ENCODE peak calls at places on chromosomes 12 and 14, in seven cellular contexts. W is endothelial cell of umbilical vein, X is HepG2, N is transverse colon, H is stomach, R is HL-60, T is suprapubic skin. I is an unnamed sample.

GRCh38 chr14:44963775-44964380 is 1.9 kb downstream of the TOGARAM1 start:
- DNase-seq in W (peak), X (peak), N (no peak), H (no peak), R (peak), T (no peak), I (no peak)

GRCh38 chr12:79360269-79360668 is 330.5 kb downstream of the PAWR start:
- DNase-seq in W (peak), X (no peak), N (no peak), H (no peak), R (no peak), T (no peak), I (no peak)

GRCh38 chr14:69548566-69548965 is 26.1 kb downstream of the CCDC177 start:
- DNase-seq in W (no peak), X (no peak), N (no peak), H (no peak), R (no peak), T (no peak), I (no peak)

GRCh38 chr12:126768517-126768916 is 1498.5 kb upstream of the TMEM132C start:
- DNase-seq in W (no peak), X (no peak), N (no peak), H (no peak), R (no peak), T (no peak), I (no peak)

GRCh38 chr12:2551097-2551496 is 243.7 kb upstream of the FKBP4 start:
- DNase-seq in W (no peak), X (no peak), N (no peak), H (no peak), R (no peak), T (no peak), I (no peak)

GRCh38 chr12:15336772-15337553 is 14.7 kb downstream of the PTPRO start:
- DNase-seq in W (peak), X (no peak), N (no peak), H (no peak), R (no peak), T (no peak), I (no peak)

GRCh38 chr12:75724913-75725312 is 213.5 kb upstream of the KRR1 start:
- DNase-seq in W (peak), X (peak), N (no peak), H (no peak), R (no peak), T (no peak), I (peak)

GRCh38 chr12:49296034-49296835 is 1.3 kb downstream of the PRPH start:
- DNase-seq in W (no peak), X (peak), N (peak), H (peak), R (peak), T (no peak), I (peak)

GRCh38 chr14:26966942-26967341 is 369.1 kb upstream of the NOVA1 start:
- DNase-seq in W (no peak), X (no peak), N (no peak), H (no peak), R (no peak), T (no peak), I (peak)

GRCh38 chr14:74313601-74314000 is 10.9 kb upstream of the ABCD4 start:
- DNase-seq in W (no peak), X (no peak), N (no peak), H (no peak), R (no peak), T (no peak), I (no peak)

GRCh38 chr12:121787063-121787774 is 6.3 kb downstream of the RHOF start:
- DNase-seq in W (no peak), X (no peak), N (peak), H (peak), R (peak), T (no peak), I (no peak)

GRCh38 chr12:67944093-67944492 is 45.2 kb upstream of the IFNG-AS1 start:
- DNase-seq in W (no peak), X (no peak), N (no peak), H (no peak), R (no peak), T (no peak), I (no peak)

GRCh38 chr14:35201066-35201465 is 78.7 kb downstream of the PRORP start:
- DNase-seq in W (no peak), X (no peak), N (no peak), H (no peak), R (no peak), T (no peak), I (no peak)

GRCh38 chr12:95784886-95785285 is 5.7 kb downstream of the NTN4 start:
- DNase-seq in W (no peak), X (no peak), N (no peak), H (no peak), R (no peak), T (no peak), I (no peak)

DNA sequence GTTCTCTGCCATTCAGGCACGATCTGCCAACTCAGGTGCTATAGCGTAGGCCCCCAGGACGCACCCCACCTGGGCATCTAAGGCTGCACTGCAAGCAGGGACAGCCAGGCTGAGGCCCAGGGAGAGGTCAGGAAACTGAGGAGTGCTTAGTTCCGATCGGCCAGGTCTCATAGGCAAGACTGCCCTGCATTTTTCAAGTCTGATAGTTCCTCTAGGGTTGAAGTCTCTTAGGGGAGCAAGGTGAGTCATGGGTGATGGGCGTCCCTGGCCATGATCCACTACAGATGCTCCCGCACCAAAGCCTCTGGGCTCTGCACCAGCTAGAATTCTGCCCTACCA is 13.2 kb downstream of the NOPCHAP1 start:
- DNase-seq in W (no peak), X (no peak), N (no peak), H (no peak), R (no peak), T (no peak), I (no peak)
- TF ChIP-seq POLR2AphosphoS5 in W (no peak), X (no peak), N (no peak), H (no peak), R (no peak), T (no peak), I (no peak)

GRCh38 chr12:50530532-50530931 is 25.7 kb downstream of the DIP2B start:
- DNase-seq in W (no peak), X (no peak), N (no peak), H (no peak), R (no peak), T (no peak), I (no peak)
- TF ChIP-seq POLR2AphosphoS5 in W (no peak), X (no peak), N (no peak), H (no peak), R (no peak), T (no peak), I (no peak)

GRCh38 chr12:124459852-124460645 is 107.4 kb downstream of the NCOR2 start:
- DNase-seq in W (no peak), X (no peak), N (no peak), H (no peak), R (no peak), T (no peak), I (no peak)
- TF ChIP-seq POLR2AphosphoS5 in W (no peak), X (no peak), N (no peak), H (no peak), R (no peak), T (no peak), I (no peak)

DNA sequence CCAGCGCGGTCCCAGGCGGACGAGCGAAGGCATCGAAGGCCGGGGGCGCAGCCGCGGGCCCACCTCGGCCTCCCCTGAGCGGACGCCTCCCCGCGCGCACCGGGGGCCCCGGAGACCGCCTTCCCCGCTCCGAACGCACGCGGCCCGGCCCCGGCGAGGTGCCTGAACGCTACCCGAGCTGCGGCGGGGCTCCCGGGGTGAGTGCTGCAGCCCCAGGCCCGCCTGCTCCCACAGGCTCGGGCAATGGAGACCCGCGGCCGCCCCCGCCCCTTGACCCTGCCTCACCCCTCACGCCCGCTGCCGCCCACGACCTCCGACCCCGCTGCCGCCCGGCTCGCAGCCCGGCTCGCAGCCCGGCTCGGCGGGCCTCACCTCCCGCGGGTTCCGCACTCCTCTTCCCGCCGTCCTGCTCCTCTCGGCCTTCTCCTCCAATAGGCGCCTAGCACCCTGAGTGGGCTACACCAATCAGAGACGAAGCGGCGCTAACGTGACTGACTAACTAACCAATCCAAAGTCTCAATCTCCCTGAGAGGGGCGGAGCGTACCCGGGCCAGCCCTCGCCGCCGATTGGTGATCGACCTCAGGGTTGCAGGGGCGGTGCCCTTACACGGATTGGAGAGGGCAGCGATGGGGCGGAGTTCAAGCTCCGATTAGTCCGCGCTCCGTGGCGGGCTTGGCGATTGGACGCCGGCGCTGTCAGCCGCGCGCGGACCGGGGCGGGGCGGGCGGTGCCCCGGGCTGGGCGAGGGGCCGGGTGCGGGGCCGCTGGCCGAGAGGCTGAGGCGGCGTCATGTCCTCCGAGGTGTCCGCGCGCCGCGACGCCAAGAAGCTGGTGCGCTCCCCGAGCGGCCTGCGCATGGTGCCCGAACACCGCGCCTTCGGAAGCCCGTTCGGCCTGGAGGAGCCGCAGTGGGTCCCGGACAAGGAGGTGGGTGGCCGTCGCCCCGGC is at the start of the genes XRCC3 and ZFYVE21:
- DNase-seq in W (peak), X (peak), N (peak), H (peak), R (peak), T (peak), I (peak)
- TF ChIP-seq POLR2AphosphoS5 in W (peak), X (peak), N (peak), H (no peak), R (peak), T (peak), I (peak)

I was measured in sigmoid colon.